ENCODE peak calls at places on chromosome 3, in ten cellular contexts. V, H, Y, E, U, O, K, X, T and L are unnamed samples.

GRCh38 chr3:196073188-196073838 is 8.6 kb downstream of the TFRC start:
- DNase-seq in V (peak; percentile 58), H (peak; percentile 36), Y (no peak), E (peak; percentile 67), U (no peak), O (peak; percentile 31), K (no peak), X (peak; percentile 74), T (peak; percentile 30), L (peak; percentile 73)

GRCh38 chr3:194688207-194688711 is 2.6 kb downstream of the FAM43A start:
- DNase-seq in V (no peak), H (no peak), Y (no peak), E (no peak), U (no peak), O (no peak), K (peak; percentile 75), X (peak; percentile 54), T (no peak), L (peak; percentile 47)

GRCh38 chr3:61194892-61195538 is 56.2 kb downstream of the FHIT start:
- DNase-seq in V (no peak), H (no peak), Y (no peak), E (no peak), U (no peak), O (peak; percentile 7), K (no peak), X (no peak), T (no peak), L (no peak)

GRCh38 chr3:18349197-18349798 is 75.8 kb downstream of the SATB1 start:
- DNase-seq in V (no peak), H (no peak), Y (no peak), E (no peak), U (no peak), O (no peak), K (no peak), X (no peak), T (no peak), L (no peak)

GRCh38 chr3:40181182-40181581 is 128.3 kb upstream of the EIF1B start:
- DNase-seq in V (no peak), H (no peak), Y (no peak), E (no peak), U (no peak), O (no peak), K (no peak), X (no peak), T (no peak), L (no peak)

GRCh38 chr3:161890147-161890625 is 393.6 kb downstream of the OTOL1 start:
- DNase-seq in V (peak; percentile 93), H (no peak), Y (no peak), E (no peak), U (peak; percentile 40), O (peak; percentile 62), K (no peak), X (peak; percentile 94), T (peak; percentile 99), L (peak; percentile 90)

GRCh38 chr3:113626513-113627371 is 69.7 kb downstream of the USF3 start:
- DNase-seq in V (peak; percentile 82), H (peak; percentile 58), Y (no peak), E (peak; percentile 59), U (no peak), O (peak; percentile 55), K (peak; percentile 82), X (peak; percentile 71), T (peak; percentile 42), L (peak; percentile 67)

GRCh38 chr3:126750760-126751129 is 46.7 kb downstream of the CHCHD6 start:
- DNase-seq in V (no peak), H (peak; percentile 73), Y (no peak), E (peak; percentile 39), U (no peak), O (no peak), K (no peak), X (no peak), T (no peak), L (no peak)

GRCh38 chr3:34260266-34260990 is 462.0 kb downstream of the PDCD6IP start:
- DNase-seq in V (peak; percentile 44), H (peak; percentile 72), Y (peak; percentile 68), E (peak; percentile 74), U (peak; percentile 51), O (peak; percentile 6), K (no peak), X (peak; percentile 61), T (peak; percentile 13), L (peak; percentile 59)

GRCh38 chr3:42031808-42032475 is 59.2 kb upstream of the TRAK1 start:
- DNase-seq in V (no peak), H (peak; percentile 67), Y (peak; percentile 71), E (peak; percentile 80), U (no peak), O (no peak), K (peak; percentile 68), X (peak; percentile 43), T (peak; percentile 85), L (peak; percentile 64)

GRCh38 chr3:129604942-129605592 is 1.4 kb downstream of the PLXND1 start:
- DNase-seq in V (no peak), H (no peak), Y (no peak), E (no peak), U (no peak), O (no peak), K (no peak), X (no peak), T (no peak), L (no peak)

GRCh38 chr3:129607391-129608068 is 1.1 kb upstream of the PLXND1 start:
- DNase-seq in V (no peak), H (peak; percentile 72), Y (peak; percentile 83), E (no peak), U (no peak), O (no peak), K (no peak), X (no peak), T (no peak), L (no peak)

GRCh38 chr3:129606522-129607390 is at the start of gene PLXND1:
- DNase-seq in V (peak; percentile 57), H (peak; percentile 62), Y (peak; percentile 91), E (peak; percentile 77), U (peak; percentile 74), O (no peak), K (peak; percentile 88), X (peak; percentile 85), T (peak; percentile 39), L (peak; percentile 64)

GRCh38 chr3:129604223-129604941 is 2.1 kb downstream of the PLXND1 start:
- DNase-seq in V (no peak), H (no peak), Y (no peak), E (no peak), U (no peak), O (no peak), K (no peak), X (no peak), T (no peak), L (no peak)

GRCh38 chr3:129605593-129606521 is 619 bp downstream of the PLXND1 start:
- DNase-seq in V (peak; percentile 61), H (peak; percentile 52), Y (peak; percentile 84), E (peak; percentile 67), U (peak; percentile 58), O (peak; percentile 25), K (no peak), X (peak; percentile 60), T (peak; percentile 45), L (peak; percentile 48)
- TF ChIP-seq CTCF in V (no peak), H (peak; percentile 1), Y (no peak), E (peak; percentile 14), U (no peak), O (no peak), K (no peak), X (no peak), T (no peak), L (no peak)

GRCh38 chr3:51735950-51736349 is 29.1 kb downstream of the GRM2 start:
- DNase-seq in V (no peak), H (no peak), Y (no peak), E (no peak), U (no peak), O (no peak), K (no peak), X (no peak), T (no peak), L (no peak)

GRCh38 chr3:51735039-51735438 is 28.2 kb downstream of the GRM2 start:
- DNase-seq in V (no peak), H (no peak), Y (no peak), E (no peak), U (no peak), O (no peak), K (no peak), X (no peak), T (no peak), L (no peak)

GRCh38 chr3:51739100-51739499 is 32.2 kb downstream of the GRM2 start:
- DNase-seq in V (no peak), H (no peak), Y (no peak), E (no peak), U (no peak), O (no peak), K (no peak), X (no peak), T (no peak), L (no peak)

GRCh38 chr3:51733859-51734571 is 27.1 kb downstream of the GRM2 start:
- DNase-seq in V (no peak), H (no peak), Y (no peak), E (no peak), U (no peak), O (no peak), K (no peak), X (no peak), T (no peak), L (no peak)

DNA sequence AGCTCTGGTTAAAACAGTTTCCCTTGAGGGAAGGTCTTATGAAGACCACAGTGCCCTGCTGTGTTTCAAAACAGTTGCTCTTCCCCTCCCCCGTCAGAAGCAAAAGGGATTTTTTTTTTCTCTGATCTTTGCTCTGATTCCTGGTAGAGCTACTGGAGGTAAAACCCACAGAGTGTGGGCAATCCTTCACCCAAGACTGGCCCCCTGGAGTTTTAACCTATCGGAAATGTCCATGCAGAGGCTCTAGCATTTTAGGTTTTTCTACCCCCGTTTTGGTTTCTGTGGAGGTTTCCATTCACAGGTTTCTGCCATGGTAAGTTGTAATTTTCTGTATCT is 27.7 kb downstream of the GRM2 start:
- DNase-seq in V (no peak), H (no peak), Y (no peak), E (no peak), U (no peak), O (no peak), K (no peak), X (no peak), T (no peak), L (no peak)
- H3K4me3 ChIP-seq in V (no peak overlapping the region), H (no peak overlapping the region), Y (no peak overlapping the region), E (no peak overlapping the region), U (no peak overlapping the region), O (no peak overlapping the region), K (no peak overlapping the region), X (no peak overlapping the region), T (no peak overlapping the region), L (no peak overlapping the region)

DNA sequence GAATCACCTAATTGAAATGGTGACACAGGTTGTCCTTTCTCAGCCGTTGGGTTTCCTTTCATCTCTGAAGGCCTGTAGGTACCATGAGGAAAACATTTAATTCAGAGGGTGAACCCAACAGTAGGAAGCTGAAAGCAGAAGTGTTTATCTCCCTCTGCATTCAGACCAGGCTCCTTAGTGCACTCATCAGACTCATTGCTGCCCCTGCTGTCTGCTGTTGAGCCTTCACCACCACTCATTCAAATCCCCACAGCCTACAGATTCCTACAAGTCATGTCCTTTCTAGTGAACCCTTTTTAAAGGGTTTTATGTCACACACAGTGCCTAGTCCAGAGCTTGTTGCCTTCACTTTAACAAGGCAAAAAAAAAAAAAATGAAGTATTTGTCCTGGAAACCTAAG is 13.4 kb downstream of the WDR48 start:
- DNase-seq in V (peak; percentile 51), H (peak; percentile 27), Y (no peak), E (peak; percentile 60), U (no peak), O (peak; percentile 16), K (no peak), X (peak; percentile 34), T (peak; percentile 46), L (peak; percentile 39)
- TF ChIP-seq CTCF in V (no peak), H (peak; percentile 66), Y (no peak), E (peak; percentile 54), U (no peak), O (peak; percentile 49), K (no peak), X (peak; percentile 54), T (peak; percentile 50), L (peak; percentile 61)

GRCh38 chr3:98540346-98540745 is 8.6 kb downstream of the GPR15 start:
- DNase-seq in V (no peak), H (no peak), Y (no peak), E (no peak), U (no peak), O (no peak), K (no peak), X (no peak), T (no peak), L (no peak)
- H3K4me3 ChIP-seq in V (no peak overlapping the region), H (no peak overlapping the region), Y (no peak overlapping the region), E (no peak overlapping the region), U (no peak overlapping the region), O (no peak overlapping the region), K (no peak overlapping the region), X (no peak overlapping the region), T (no peak overlapping the region), L (no peak overlapping the region)